ENCODE peak calls at places on chromosomes 4 and X, in eight cellular contexts. H, D, V, S, O, T, Z and X are unnamed samples.

GRCh38 chr4:41358626-41359025 is 101.9 kb downstream of the UCHL1 start:
- DNase-seq in S (peak; percentile 55), Z (no peak), D (no peak), H (no peak), T (peak; percentile 48), O (peak; percentile 48), V (no peak), X (no peak)

GRCh38 chr4:140884431-140885058 is 128.4 kb upstream of the TBC1D9 start:
- DNase-seq in O (no peak), S (peak; percentile 74), D (peak; percentile 89), H (peak; percentile 48), Z (peak; percentile 49), V (peak; percentile 89), T (no peak), X (peak; percentile 65)

GRCh38 chr4:7876096-7876993 is 63.3 kb downstream of the AFAP1 start:
- DNase-seq in O (no peak), V (no peak), T (no peak), Z (no peak), S (peak; percentile 80), H (no peak), D (peak; percentile 57), X (peak; percentile 70)

GRCh38 chr4:53987761-53988171 is 76.6 kb downstream of the CHIC2 start:
- DNase-seq in V (no peak), T (no peak), Z (peak; percentile 65), O (no peak), S (peak; percentile 83), H (no peak), D (no peak), X (peak; percentile 61)

GRCh38 chrX:2628751-2629315 is 62.3 kb upstream of the CD99 start:
- DNase-seq in Z (no peak), V (peak; percentile 70), H (no peak), O (no peak), S (no peak), T (no peak), D (no peak), X (no peak)

GRCh38 chr4:94636004-94636403 is 121.8 kb upstream of the BMPR1B start:
- DNase-seq in V (no peak), Z (no peak), O (no peak), T (no peak), S (peak; percentile 72), D (no peak), H (no peak), X (no peak)

GRCh38 chr4:27720010-27720766 is 859.5 kb downstream of the STIM2 start:
- DNase-seq in O (no peak), S (no peak), Z (no peak), T (no peak), V (no peak), D (no peak), H (no peak), X (no peak)

GRCh38 chrX:12080265-12080664 is 58.0 kb upstream of the FRMPD4 start:
- DNase-seq in D (peak; percentile 52), S (peak; percentile 23), V (peak; percentile 77), O (no peak), Z (peak; percentile 8), T (no peak), H (peak; percentile 4), X (peak; percentile 31)

GRCh38 chr4:8724436-8725070 is 132.0 kb downstream of the CPZ start:
- DNase-seq in H (no peak), S (no peak), Z (no peak), V (no peak), T (no peak), O (no peak), D (no peak), X (no peak)

GRCh38 chr4:24686866-24687672 is 102.7 kb upstream of the DHX15 start:
- DNase-seq in O (peak; percentile 35), H (peak; percentile 23), T (no peak), V (peak; percentile 65), D (peak; percentile 49), S (no peak), Z (peak; percentile 13), X (peak; percentile 7)

GRCh38 chr4:97819314-97819713 is 324.0 kb downstream of the STPG2 start:
- DNase-seq in H (no peak), T (no peak), Z (peak; percentile 19), O (no peak), D (no peak), S (no peak), V (no peak), X (no peak)

GRCh38 chr4:145234086-145234694 is 53.8 kb upstream of the OTUD4 start:
- DNase-seq in Z (peak; percentile 76), T (peak; percentile 58), D (peak; percentile 79), H (peak; percentile 34), V (peak; percentile 91), S (peak; percentile 57), O (no peak), X (peak; percentile 58)

GRCh38 chrX:103792916-103793540 is 16.4 kb downstream of the PLP1 start:
- DNase-seq in V (no peak), S (peak; percentile 77), T (no peak), Z (peak; percentile 13), H (no peak), O (no peak), D (no peak), X (peak; percentile 42)

GRCh38 chr4:5366421-5366820 is 315.1 kb downstream of the STK32B start:
- DNase-seq in D (no peak), O (no peak), Z (peak; percentile 17), H (no peak), S (peak; percentile 21), T (no peak), V (no peak), X (peak; percentile 43)

GRCh38 chr4:143377635-143378099 is 41.0 kb downstream of the GAB1 start:
- DNase-seq in V (no peak), O (no peak), S (no peak), H (no peak), T (no peak), D (no peak), Z (no peak), X (no peak)

GRCh38 chr4:13553081-13553480 is 8.8 kb upstream of the NKX3-2 start:
- DNase-seq in H (no peak), Z (no peak), V (no peak), S (no peak), O (no peak), D (no peak), T (no peak), X (no peak)

GRCh38 chr4:71584654-71585053 is 199.2 kb downstream of the GC start:
- DNase-seq in Z (no peak), S (peak; percentile 8), O (no peak), T (no peak), D (no peak), H (no peak), V (no peak), X (no peak)

GRCh38 chrX:155216940-155217450 is 735 bp downstream of the VBP1 start:
- DNase-seq in S (no peak), Z (no peak), V (peak; percentile 50), T (no peak), H (no peak), O (no peak), D (peak; percentile 19), X (no peak)

GRCh38 chr4:8072235-8072968 is 86.2 kb downstream of the ABLIM2 start:
- DNase-seq in T (no peak), H (no peak), D (no peak), V (no peak), O (no peak), S (no peak), Z (no peak), X (no peak)

GRCh38 chrX:39927380-39927779 is 170.4 kb downstream of the BCOR start:
- DNase-seq in Z (no peak), D (no peak), H (no peak), T (no peak), S (no peak), V (no peak), O (no peak), X (no peak)

DNA sequence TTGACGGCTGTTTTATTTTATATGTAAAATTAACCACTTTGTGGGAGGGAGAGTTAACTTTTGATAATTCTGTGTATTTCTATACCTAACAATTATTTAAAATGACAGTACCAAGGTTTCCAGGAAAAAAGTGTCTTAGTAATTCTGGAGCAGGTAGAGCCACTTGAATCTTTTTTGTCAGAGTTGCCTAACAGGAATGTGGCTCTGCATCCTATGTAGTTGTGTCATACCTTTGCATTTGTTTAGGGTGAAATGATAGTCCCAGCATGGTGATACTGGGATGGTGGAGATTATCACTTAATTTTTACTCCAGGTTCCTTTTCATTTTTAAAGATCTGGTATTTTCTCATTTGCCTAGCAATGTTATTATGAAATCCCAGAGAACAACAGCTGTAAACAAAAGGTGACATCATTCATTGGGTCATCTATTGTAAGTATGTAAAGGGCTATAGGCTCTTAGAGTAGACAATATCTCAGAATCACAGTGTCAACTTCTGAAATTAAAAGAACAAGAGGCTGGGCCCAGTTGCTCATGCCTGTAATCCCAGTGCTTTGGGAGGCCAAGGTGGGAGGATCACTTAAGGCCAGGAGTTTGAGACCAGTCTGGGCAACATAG is 9.6 kb downstream of the SGMS2 start:
- DNase-seq in Z (no peak), T (no peak), O (no peak), V (no peak), H (no peak), S (no peak), D (no peak), X (no peak)
- H3K27ac ChIP-seq in Z (no peak overlapping the region), T (no peak overlapping the region), O (no peak overlapping the region), V (no peak overlapping the region), H (no peak overlapping the region), S (no peak overlapping the region), D (no peak overlapping the region), X (no peak overlapping the region)

DNA sequence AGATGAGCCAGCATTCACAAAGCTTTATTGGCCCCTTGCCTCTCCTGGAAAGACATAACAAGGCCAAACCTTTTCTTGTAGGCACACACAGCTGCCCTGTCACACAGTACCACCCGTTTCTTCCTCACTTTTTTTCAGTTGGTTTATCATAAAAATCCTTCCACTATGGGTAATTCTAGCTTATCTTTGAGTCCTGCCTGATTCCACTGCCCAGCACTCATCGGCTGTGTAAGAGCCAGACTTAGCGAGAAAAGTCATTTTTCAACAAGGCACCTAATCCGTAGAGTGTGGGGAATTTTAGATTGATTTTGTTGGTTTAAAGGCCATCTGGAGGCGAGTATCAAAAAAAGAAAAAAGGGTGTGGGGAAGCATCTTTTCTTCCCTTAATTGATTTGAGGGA is 134.3 kb downstream of the TET2 start:
- DNase-seq in H (no peak), D (no peak), V (no peak), Z (no peak), S (peak; percentile 64), T (no peak), O (no peak), X (no peak)
- H3K27ac ChIP-seq in H (no peak overlapping the region), D (no peak overlapping the region), V (no peak overlapping the region), Z (no peak overlapping the region), S (peak overlapping the region; percentile 45), T (no peak overlapping the region), O (no peak overlapping the region), X (peak overlapping the region; percentile 42)

DNA sequence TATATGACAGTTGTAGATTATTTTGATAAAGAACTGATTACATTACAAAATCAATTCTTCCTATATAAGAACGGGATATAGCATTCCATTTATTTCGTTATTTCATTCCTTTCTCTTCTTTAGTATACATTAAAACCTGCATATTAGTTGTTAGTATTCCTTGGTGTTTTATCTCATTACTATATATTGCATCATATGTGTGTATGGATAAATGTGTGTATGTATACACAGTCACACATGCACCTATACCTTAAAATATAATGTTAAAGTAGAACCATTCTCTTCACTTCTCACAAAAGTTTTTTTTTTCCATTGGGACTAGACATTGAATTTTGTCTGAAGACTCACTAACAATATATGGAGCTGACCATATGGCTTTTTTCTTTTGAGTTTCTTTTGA is 5.3 kb upstream of the PALLD start:
- DNase-seq in H (no peak), Z (no peak), T (no peak), V (no peak), S (no peak), D (no peak), O (no peak), X (no peak)
- H3K27ac ChIP-seq in H (no peak overlapping the region), Z (no peak overlapping the region), T (no peak overlapping the region), V (no peak overlapping the region), S (no peak overlapping the region), D (no peak overlapping the region), O (no peak overlapping the region), X (no peak overlapping the region)

GRCh38 chrX:71536285-71536684 is 3.4 kb downstream of the OGT start:
- DNase-seq in Z (no peak), V (no peak), O (no peak), T (no peak), S (no peak), H (no peak), D (no peak), X (no peak)
- H3K27ac ChIP-seq in Z (no peak overlapping the region), V (no peak overlapping the region), O (peak overlapping the region; percentile 94), T (no peak overlapping the region), S (no peak overlapping the region), H (peak overlapping the region; percentile 56), D (no peak overlapping the region), X (no peak overlapping the region)